ENCODE peak calls at places on chromosomes 6 and 20, in ten cellular contexts. F is bronchial epithelial cell, J is choroid plexus epithelial cell, R is activated B cell treated with CpG ODN at 0.5 μM for 24 hours, H is adrenal gland, C is GM23338, O is suprapubic skin, I is WERI-Rb-1, S is heart right ventricle, A is GM06990. W is an unnamed sample.

GRCh38 chr6:56491606-56492328 is 150.9 kb downstream of the DST start:
- DNase-seq in J (peak), S (no peak), I (no peak), R (no peak), A (no peak), H (peak), C (no peak), F (no peak), O (no peak), W (no peak)

GRCh38 chr6:3306848-3307247 is 48.1 kb downstream of the PSMG4 start:
- DNase-seq in A (no peak), O (peak), H (no peak), J (no peak), F (no peak), S (no peak), R (no peak), C (no peak), I (no peak), W (peak)

GRCh38 chr6:31797607-31798006 is 2.1 kb upstream of the VARS1 start:
- DNase-seq in I (no peak), O (no peak), S (no peak), J (no peak), C (no peak), R (no peak), H (no peak), A (no peak), F (no peak), W (peak)

GRCh38 chr6:135581211-135581610 is 83.7 kb upstream of the AHI1 start:
- DNase-seq in I (no peak), J (no peak), F (no peak), A (no peak), O (no peak), C (peak), H (no peak), R (no peak), S (no peak), W (no peak)

GRCh38 chr6:100622907-100623692 is 158.4 kb upstream of the SIM1 start:
- DNase-seq in A (no peak), H (no peak), R (no peak), O (no peak), J (peak), I (no peak), S (no peak), C (no peak), F (peak), W (no peak)

GRCh38 chr20:41087777-41088176 is 49.6 kb upstream of the PLCG1 start:
- DNase-seq in C (no peak), A (no peak), R (no peak), J (no peak), O (no peak), S (no peak), H (no peak), I (no peak), F (no peak), W (no peak)

GRCh38 chr20:23939063-23939462 is 49.5 kb downstream of the GGTLC1 start:
- DNase-seq in A (no peak), F (no peak), R (no peak), S (no peak), H (no peak), J (no peak), O (no peak), I (no peak), C (no peak), W (no peak)

GRCh38 chr20:62507323-62507722 is 31.5 kb upstream of the GATA5 start:
- DNase-seq in J (no peak), S (peak), H (no peak), R (no peak), F (no peak), A (no peak), O (no peak), I (no peak), C (no peak), W (no peak)

GRCh38 chr6:35388023-35388422 is 45.7 kb downstream of the PPARD start:
- DNase-seq in F (no peak), S (no peak), I (no peak), H (no peak), R (no peak), A (no peak), C (no peak), O (no peak), J (no peak), W (no peak)

GRCh38 chr6:21200056-21200870 is 393.3 kb upstream of the SOX4 start:
- DNase-seq in H (no peak), A (no peak), O (no peak), F (peak), S (no peak), R (no peak), J (peak), C (no peak), I (no peak), W (no peak)

GRCh38 chr20:36309643-36310042 is 3.5 kb downstream of the DLGAP4 start:
- DNase-seq in R (no peak), I (no peak), A (no peak), F (no peak), H (peak), J (no peak), C (no peak), O (no peak), S (no peak), W (no peak)

GRCh38 chr6:93341900-93342613 is 77.3 kb downstream of the EPHA7 start:
- DNase-seq in H (no peak), I (no peak), O (no peak), R (no peak), J (no peak), A (no peak), F (no peak), S (no peak), C (no peak), W (no peak)

GRCh38 chr6:17057322-17057721 is 44.5 kb upstream of the STMND1 start:
- DNase-seq in I (no peak), J (no peak), F (peak), S (no peak), R (no peak), A (no peak), H (no peak), C (no peak), O (no peak), W (no peak)

GRCh38 chr6:17059820-17060219 is 42.0 kb upstream of the STMND1 start:
- DNase-seq in I (no peak), C (no peak), J (no peak), A (no peak), H (no peak), O (no peak), S (no peak), R (no peak), F (peak), W (no peak)

GRCh38 chr6:17058550-17058949 is 43.3 kb upstream of the STMND1 start:
- DNase-seq in J (no peak), H (no peak), S (no peak), C (no peak), R (no peak), A (no peak), F (no peak), I (no peak), O (no peak), W (no peak)

GRCh38 chr6:17059022-17059421 is 42.8 kb upstream of the STMND1 start:
- DNase-seq in F (no peak), C (no peak), A (no peak), O (no peak), R (no peak), I (no peak), J (no peak), H (no peak), S (no peak), W (no peak)

GRCh38 chr6:17061097-17061496 is 40.8 kb upstream of the STMND1 start:
- DNase-seq in H (no peak), S (no peak), F (no peak), I (no peak), A (no peak), O (no peak), C (peak), J (no peak), R (no peak), W (no peak)
- TF ChIP-seq CTCF in H (no peak), S (no peak), F (no peak), I (no peak), A (no peak), O (no peak), C (peak), J (no peak), R (no peak), W (no peak)

GRCh38 chr20:53676987-53677386 is 83.3 kb upstream of the ZNF217 start:
- DNase-seq in J (no peak), H (no peak), R (no peak), A (no peak), S (no peak), F (no peak), O (no peak), C (no peak), I (no peak), W (no peak)

GRCh38 chr20:53679597-53680309 is 86.1 kb upstream of the ZNF217 start:
- DNase-seq in I (no peak), F (no peak), H (no peak), O (no peak), J (no peak), R (no peak), S (no peak), C (peak), A (no peak), W (no peak)

GRCh38 chr20:53678315-53678989 is 84.8 kb upstream of the ZNF217 start:
- DNase-seq in I (no peak), H (no peak), A (no peak), R (no peak), C (no peak), O (no peak), J (peak), S (no peak), F (no peak), W (no peak)

GRCh38 chr20:53677447-53678314 is 84.0 kb upstream of the ZNF217 start:
- DNase-seq in F (no peak), C (peak), R (no peak), I (peak), S (no peak), A (no peak), H (no peak), J (peak), O (no peak), W (no peak)

DNA sequence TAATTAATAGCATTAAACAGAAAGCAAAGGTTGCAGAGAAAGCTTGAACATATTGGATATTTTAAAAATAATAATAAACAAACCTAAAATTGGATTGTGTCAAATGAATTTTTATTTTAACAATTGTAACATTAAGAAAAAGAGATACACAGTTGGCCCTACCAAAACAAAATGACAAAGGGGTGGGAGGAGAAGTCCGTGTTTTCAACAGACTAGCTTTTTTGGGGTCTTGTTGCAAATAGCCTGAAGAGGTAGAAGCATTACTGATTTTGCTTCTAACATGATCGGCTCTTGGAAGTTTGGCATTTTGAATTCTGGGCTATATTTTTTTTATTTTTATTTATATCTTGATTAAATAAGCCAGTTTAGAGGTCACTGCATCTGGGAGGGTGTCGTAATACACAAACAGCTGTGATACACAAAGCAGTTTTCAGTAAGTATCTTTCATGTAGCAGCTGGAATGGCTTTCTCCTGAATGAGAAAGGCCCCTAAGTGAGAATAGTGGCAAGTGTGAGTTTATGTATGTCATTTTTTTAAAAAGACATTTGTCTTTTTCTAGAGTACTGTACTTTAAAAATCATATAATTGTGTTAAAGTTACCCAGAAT is 85.5 kb upstream of the ZNF217 start:
- DNase-seq in A (no peak), J (peak), O (no peak), R (no peak), F (no peak), C (no peak), H (no peak), S (no peak), I (no peak), W (no peak)
- TF ChIP-seq CTCF in A (no peak), J (no peak), O (no peak), R (no peak), F (no peak), C (no peak), H (no peak), S (no peak), I (no peak), W (no peak)

GRCh38 chr6:69179681-69180080 is 544.6 kb downstream of the ADGRB3 start:
- DNase-seq in C (peak), I (peak), J (no peak), O (no peak), H (no peak), A (peak), F (peak), R (no peak), S (no peak), W (no peak)
- TF ChIP-seq CTCF in C (peak), I (peak), J (no peak), O (no peak), H (no peak), A (no peak), F (no peak), R (no peak), S (no peak), W (peak)

GRCh38 chr6:104531591-104531990 is 328.1 kb downstream of the HACE1 start:
- DNase-seq in R (no peak), F (no peak), C (no peak), A (no peak), H (no peak), I (no peak), O (no peak), S (no peak), J (no peak), W (no peak)

GRCh38 chr6:104525677-104526322 is 333.9 kb downstream of the HACE1 start:
- DNase-seq in O (peak), J (peak), S (peak), F (peak), I (peak), C (peak), A (peak), H (peak), R (peak), W (no peak)

GRCh38 chr6:104527311-104527710 is 332.4 kb downstream of the HACE1 start:
- DNase-seq in O (no peak), R (no peak), H (peak), F (no peak), I (no peak), S (no peak), A (no peak), J (no peak), C (no peak), W (no peak)

GRCh38 chr6:104526383-104526782 is 333.3 kb downstream of the HACE1 start:
- DNase-seq in O (no peak), I (no peak), J (peak), S (no peak), A (no peak), R (no peak), F (no peak), C (no peak), H (no peak), W (no peak)

GRCh38 chr6:104527761-104528415 is 331.8 kb downstream of the HACE1 start:
- DNase-seq in C (peak), J (peak), I (peak), R (no peak), A (no peak), S (no peak), H (no peak), F (peak), O (no peak), W (no peak)
- TF ChIP-seq CTCF in C (peak), J (peak), I (no peak), R (no peak), A (peak), S (no peak), H (no peak), F (peak), O (no peak), W (peak)

GRCh38 chr6:170516783-170517616 is 36.1 kb downstream of the PSMB1 start:
- DNase-seq in S (no peak), O (no peak), R (no peak), C (peak), A (peak), J (peak), I (peak), H (peak), F (peak), W (no peak)

GRCh38 chr6:170524188-170524535 is 28.9 kb downstream of the PSMB1 start:
- DNase-seq in C (no peak), I (no peak), R (no peak), H (no peak), O (no peak), A (no peak), S (no peak), F (no peak), J (no peak), W (no peak)

GRCh38 chr6:170525795-170526194 is 27.3 kb downstream of the PSMB1 start:
- DNase-seq in H (no peak), F (no peak), I (no peak), O (no peak), R (no peak), C (no peak), J (no peak), S (no peak), A (no peak), W (no peak)

GRCh38 chr6:170523256-170524187 is 29.6 kb downstream of the PSMB1 start:
- DNase-seq in A (no peak), I (no peak), H (no peak), F (no peak), R (no peak), C (no peak), J (no peak), S (no peak), O (no peak), W (no peak)

GRCh38 chr6:170522565-170523183 is 30.4 kb downstream of the PSMB1 start:
- DNase-seq in C (peak), R (no peak), O (no peak), H (no peak), F (peak), I (peak), S (no peak), A (no peak), J (peak), W (no peak)
- TF ChIP-seq CTCF in C (peak), R (no peak), O (no peak), H (no peak), F (peak), I (peak), S (no peak), A (peak), J (peak), W (peak)

GRCh38 chr20:25083773-25084615 is 2.1 kb upstream of the VSX1 start:
- DNase-seq in F (no peak), C (peak), A (no peak), J (no peak), S (no peak), R (no peak), H (no peak), O (no peak), I (peak), W (no peak)
- TF ChIP-seq CTCF in F (no peak), C (no peak), A (peak), J (peak), S (no peak), R (no peak), H (no peak), O (no peak), I (peak), W (peak)

GRCh38 chr6:160040527-160041264 is 71.8 kb downstream of the IGF2R start:
- DNase-seq in O (no peak), J (no peak), S (no peak), I (no peak), F (no peak), R (no peak), H (no peak), C (no peak), A (no peak), W (no peak)

GRCh38 chr6:160040055-160040454 is 71.2 kb downstream of the IGF2R start:
- DNase-seq in A (no peak), O (no peak), F (no peak), H (no peak), J (no peak), S (no peak), R (no peak), C (no peak), I (no peak), W (no peak)

GRCh38 chr6:160042788-160043301 is 74.0 kb downstream of the IGF2R start:
- DNase-seq in A (no peak), R (no peak), C (no peak), O (no peak), H (no peak), I (no peak), F (peak), J (peak), S (no peak), W (no peak)

GRCh38 chr6:160042014-160042773 is 73.3 kb downstream of the IGF2R start:
- DNase-seq in S (no peak), O (no peak), F (peak), C (no peak), A (no peak), J (no peak), R (no peak), I (no peak), H (no peak), W (no peak)

DNA sequence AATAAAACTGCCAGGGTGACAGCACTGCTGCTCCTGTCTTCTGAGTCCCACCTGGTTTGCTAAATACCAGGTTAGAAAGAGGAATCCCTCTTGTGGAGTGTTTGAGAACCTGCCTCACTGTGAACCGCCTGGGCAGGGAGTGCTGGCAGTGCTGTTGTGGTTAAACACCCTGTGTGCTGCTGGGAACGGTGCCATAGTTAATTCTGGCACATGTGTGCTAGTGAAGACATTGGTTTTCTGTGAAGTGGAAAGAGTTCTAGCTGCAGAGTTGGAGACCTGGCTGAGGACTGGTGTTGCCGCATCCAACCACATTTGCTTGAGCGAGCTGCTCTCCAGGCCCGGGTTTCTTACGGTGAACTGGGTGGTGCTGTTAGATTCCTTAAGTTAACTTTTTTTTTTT is 72.7 kb downstream of the IGF2R start:
- DNase-seq in F (peak), H (no peak), I (no peak), S (peak), C (no peak), R (no peak), A (no peak), J (peak), O (no peak), W (no peak)
- TF ChIP-seq CTCF in F (peak), H (no peak), I (no peak), S (no peak), C (no peak), R (no peak), A (no peak), J (peak), O (peak), W (peak)

GRCh38 chr6:43886717-43887339 is 116.8 kb downstream of the VEGFA start:
- DNase-seq in R (no peak), S (no peak), J (no peak), H (no peak), F (no peak), A (no peak), I (no peak), O (no peak), C (no peak), W (no peak)
- TF ChIP-seq CTCF in R (no peak), S (no peak), J (no peak), H (no peak), F (no peak), A (no peak), I (no peak), O (no peak), C (no peak), W (no peak)

GRCh38 chr20:45826381-45827019 is 612 bp downstream of the TNNC2 start:
- DNase-seq in R (no peak), H (peak), C (no peak), J (peak), S (peak), F (no peak), A (no peak), O (no peak), I (peak), W (no peak)

GRCh38 chr20:45827712-45828111 is 600 bp upstream of the TNNC2 start:
- DNase-seq in H (no peak), J (no peak), O (no peak), I (no peak), C (no peak), R (no peak), A (no peak), F (no peak), S (no peak), W (no peak)

GRCh38 chr20:45832619-45833018 is 980 bp upstream of the SNX21 start:
- DNase-seq in I (no peak), C (no peak), A (no peak), F (no peak), R (no peak), H (no peak), J (no peak), S (no peak), O (no peak), W (no peak)

GRCh38 chr20:45827030-45827652 is at the start of gene TNNC2:
- DNase-seq in R (no peak), J (no peak), S (no peak), A (no peak), F (no peak), C (no peak), I (no peak), O (no peak), H (no peak), W (no peak)

DNA sequence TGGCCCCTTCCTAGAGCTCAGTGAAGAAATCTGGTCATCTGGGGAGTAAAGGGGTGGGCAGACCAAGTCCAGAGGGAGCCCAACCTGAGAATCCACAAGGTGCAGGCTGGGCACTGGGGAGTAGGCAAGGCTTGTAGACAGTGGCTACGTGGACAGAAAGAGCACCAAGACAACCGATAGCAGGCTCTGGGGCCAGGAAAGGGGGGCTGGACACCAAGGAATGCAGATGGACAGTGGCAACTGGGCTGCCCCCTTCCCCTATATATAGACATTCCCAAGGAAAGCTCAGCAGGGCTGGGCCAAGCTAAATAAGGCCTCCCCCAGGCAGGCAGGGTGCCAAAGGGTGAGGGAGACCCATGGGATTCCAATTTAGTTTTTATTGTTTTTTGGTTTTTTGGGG is 1.5 kb upstream of the TNNC2 start:
- DNase-seq in S (no peak), F (no peak), C (no peak), J (no peak), A (no peak), O (no peak), I (no peak), H (no peak), R (no peak), W (no peak)
- TF ChIP-seq CTCF in S (no peak), F (no peak), C (no peak), J (no peak), A (no peak), O (no peak), I (no peak), H (no peak), R (no peak), W (no peak)

GRCh38 chr6:27375613-27376079 is 12.9 kb upstream of the ZNF391 start:
- DNase-seq in A (no peak), F (no peak), H (no peak), S (no peak), R (no peak), I (no peak), C (peak), J (peak), O (no peak), W (no peak)
- TF ChIP-seq CTCF in A (no peak), F (no peak), H (no peak), S (no peak), R (no peak), I (no peak), C (peak), J (no peak), O (no peak), W (peak)

W was measured in chondrocyte.